ENCODE peak calls at places on chromosome 5, in nine cellular contexts. One of them, this sample, is unnamed.

GRCh38 chr5:177610131-177610769 is 10.3 kb downstream of the B4GALT7 start:
- DNase-seq in breast epithelium: no peak
- DNase-seq in SK-N-SH: no peak
- DNase-seq in stomach: no peak
- DNase-seq in transverse colon: no peak
- DNase-seq in spleen: no peak
- DNase-seq in HCT116: no peak
- DNase-seq in Panc1: no peak
- DNase-seq in K562: no peak
- DNase-seq in this sample: no peak

GRCh38 chr5:3331819-3332218 is 263.8 kb upstream of the IRX1 start:
- DNase-seq in breast epithelium: no peak
- DNase-seq in SK-N-SH: no peak
- DNase-seq in stomach: no peak
- DNase-seq in transverse colon: no peak
- DNase-seq in spleen: peak; percentile 53
- DNase-seq in HCT116: no peak
- DNase-seq in Panc1: no peak
- DNase-seq in K562: no peak
- DNase-seq in this sample: no peak

GRCh38 chr5:157915638-157916037 is 56.7 kb upstream of the CLINT1 start:
- DNase-seq in breast epithelium: peak; percentile 57
- DNase-seq in SK-N-SH: peak; percentile 72
- DNase-seq in stomach: peak; percentile 96
- DNase-seq in transverse colon: peak; percentile 70
- DNase-seq in spleen: peak; percentile 84
- DNase-seq in HCT116: no peak
- DNase-seq in Panc1: no peak
- DNase-seq in K562: no peak
- DNase-seq in this sample: peak; percentile 56

GRCh38 chr5:172179032-172179989 is 8.7 kb downstream of the STK10 start:
- DNase-seq in breast epithelium: no peak
- DNase-seq in SK-N-SH: no peak
- DNase-seq in stomach: no peak
- DNase-seq in transverse colon: peak; percentile 45
- DNase-seq in spleen: peak; percentile 82
- DNase-seq in HCT116: no peak
- DNase-seq in Panc1: no peak
- DNase-seq in K562: no peak
- DNase-seq in this sample: no peak

GRCh38 chr5:82307431-82307830 is 29.3 kb upstream of the RPS23 start:
- DNase-seq in breast epithelium: no peak
- DNase-seq in SK-N-SH: no peak
- DNase-seq in stomach: no peak
- DNase-seq in transverse colon: no peak
- DNase-seq in spleen: no peak
- DNase-seq in HCT116: no peak
- DNase-seq in Panc1: no peak
- DNase-seq in K562: no peak
- DNase-seq in this sample: no peak

GRCh38 chr5:79074641-79075040 is 5.1 kb downstream of the BHMT2 start:
- DNase-seq in breast epithelium: no peak
- DNase-seq in SK-N-SH: no peak
- DNase-seq in stomach: no peak
- DNase-seq in transverse colon: no peak
- DNase-seq in spleen: no peak
- DNase-seq in HCT116: no peak
- DNase-seq in Panc1: no peak
- DNase-seq in K562: no peak
- DNase-seq in this sample: no peak

GRCh38 chr5:72248352-72249032 is 71.5 kb downstream of the MRPS27 start:
- DNase-seq in breast epithelium: no peak
- DNase-seq in SK-N-SH: no peak
- DNase-seq in stomach: no peak
- DNase-seq in transverse colon: peak; percentile 14
- DNase-seq in spleen: no peak
- DNase-seq in HCT116: peak; percentile 71
- DNase-seq in Panc1: no peak
- DNase-seq in K562: peak; percentile 42
- DNase-seq in this sample: peak; percentile 74

GRCh38 chr5:159163027-159163699 is 46.2 kb downstream of the RNF145 start:
- DNase-seq in breast epithelium: no peak
- DNase-seq in SK-N-SH: no peak
- DNase-seq in stomach: no peak
- DNase-seq in transverse colon: no peak
- DNase-seq in spleen: no peak
- DNase-seq in HCT116: peak; percentile 32
- DNase-seq in Panc1: peak; percentile 41
- DNase-seq in K562: no peak
- DNase-seq in this sample: no peak

GRCh38 chr5:122756263-122756911 is 18.5 kb upstream of the SNX2 start:
- DNase-seq in breast epithelium: no peak
- DNase-seq in SK-N-SH: no peak
- DNase-seq in stomach: no peak
- DNase-seq in transverse colon: no peak
- DNase-seq in spleen: no peak
- DNase-seq in HCT116: no peak
- DNase-seq in Panc1: no peak
- DNase-seq in K562: no peak
- DNase-seq in this sample: no peak

GRCh38 chr5:93099902-93100347 is 481.1 kb downstream of the NR2F1-AS1 start:
- DNase-seq in breast epithelium: no peak
- DNase-seq in SK-N-SH: no peak
- DNase-seq in stomach: no peak
- DNase-seq in transverse colon: no peak
- DNase-seq in spleen: no peak
- DNase-seq in HCT116: no peak
- DNase-seq in Panc1: no peak
- DNase-seq in K562: no peak
- DNase-seq in this sample: no peak

DNA sequence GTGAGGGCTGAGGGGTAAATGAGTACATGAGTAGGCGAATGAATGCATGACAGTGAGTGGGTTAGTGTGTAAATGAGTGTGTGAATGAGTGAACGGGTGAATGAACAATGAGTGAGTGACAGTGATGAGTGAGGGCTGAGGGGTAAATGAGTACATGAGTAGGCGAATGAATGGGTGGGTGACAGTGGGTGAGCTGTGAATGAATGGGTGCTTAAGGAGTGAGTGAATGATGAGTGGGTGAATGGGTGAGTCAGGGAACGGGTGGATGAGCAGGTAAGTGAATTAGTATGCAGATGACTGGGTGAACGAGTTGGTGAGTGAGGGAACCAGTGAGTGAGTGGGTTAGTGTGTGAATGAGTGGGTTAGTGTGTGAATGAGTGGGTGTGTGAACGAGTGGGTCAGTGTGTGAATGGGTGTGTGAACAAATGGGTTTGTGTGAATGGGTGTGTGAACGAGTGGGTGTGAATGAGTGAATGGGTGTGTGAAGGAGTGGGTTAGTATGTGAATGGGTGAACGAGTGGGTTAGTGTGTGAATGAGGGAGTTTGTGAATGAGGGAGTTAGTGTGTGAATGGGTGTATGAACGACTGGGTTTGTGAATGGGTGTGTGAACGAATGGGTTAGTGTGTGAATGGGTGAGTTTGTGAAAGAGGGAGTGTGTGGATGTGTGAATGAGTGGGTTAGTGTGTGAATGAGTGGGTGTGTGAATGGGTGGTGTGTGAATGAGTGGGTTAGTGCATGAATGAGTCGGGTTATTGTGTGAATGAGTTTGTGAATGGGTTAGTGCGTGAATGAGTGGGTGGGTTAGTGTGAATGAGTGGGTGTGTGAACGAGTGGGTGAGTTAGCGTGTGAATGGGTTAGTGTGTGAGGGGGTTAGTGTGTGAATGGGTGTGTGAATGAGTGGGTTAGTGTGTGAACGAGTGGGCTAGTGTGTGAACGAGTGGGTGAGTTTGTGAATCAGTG is 32.9 kb downstream of the NKD2 start:
- DNase-seq in breast epithelium: no peak
- DNase-seq in SK-N-SH: no peak
- DNase-seq in stomach: no peak
- DNase-seq in transverse colon: no peak
- DNase-seq in spleen: no peak
- DNase-seq in HCT116: no peak
- DNase-seq in Panc1: no peak
- DNase-seq in K562: no peak
- DNase-seq in this sample: no peak
- H3K9me3 ChIP-seq in breast epithelium: no peaks in the 10 kb centered on the region
- H3K9me3 ChIP-seq in SK-N-SH: no peaks in the 10 kb centered on the region
- H3K9me3 ChIP-seq in stomach: no peaks in the 10 kb centered on the region
- H3K9me3 ChIP-seq in transverse colon: no peaks in the 10 kb centered on the region
- H3K9me3 ChIP-seq in spleen: no peaks in the 10 kb centered on the region
- H3K9me3 ChIP-seq in HCT116: peaks cover 5% of the 10 kb centered on the region
- H3K9me3 ChIP-seq in Panc1: no peaks in the 10 kb centered on the region
- H3K9me3 ChIP-seq in K562: peaks cover 3% of the 10 kb centered on the region
- H3K9me3 ChIP-seq in this sample: no peaks in the 10 kb centered on the region

GRCh38 chr5:115209279-115209678 is 39.6 kb upstream of the TRIM36 start:
- DNase-seq in breast epithelium: no peak
- DNase-seq in SK-N-SH: no peak
- DNase-seq in stomach: no peak
- DNase-seq in transverse colon: peak; percentile 36
- DNase-seq in spleen: no peak
- DNase-seq in HCT116: no peak
- DNase-seq in Panc1: no peak
- DNase-seq in K562: no peak
- DNase-seq in this sample: no peak
- TF ChIP-seq POLR2AphosphoS5 in breast epithelium: no peak
- TF ChIP-seq POLR2AphosphoS5 in SK-N-SH: no peak
- TF ChIP-seq POLR2AphosphoS5 in stomach: no peak
- TF ChIP-seq POLR2AphosphoS5 in transverse colon: no peak
- TF ChIP-seq POLR2AphosphoS5 in spleen: no peak
- TF ChIP-seq POLR2AphosphoS5 in HCT116: no peak
- TF ChIP-seq POLR2AphosphoS5 in Panc1: no peak
- TF ChIP-seq POLR2AphosphoS5 in K562: no peak
- TF ChIP-seq POLR2AphosphoS5 in this sample: no peak

DNA sequence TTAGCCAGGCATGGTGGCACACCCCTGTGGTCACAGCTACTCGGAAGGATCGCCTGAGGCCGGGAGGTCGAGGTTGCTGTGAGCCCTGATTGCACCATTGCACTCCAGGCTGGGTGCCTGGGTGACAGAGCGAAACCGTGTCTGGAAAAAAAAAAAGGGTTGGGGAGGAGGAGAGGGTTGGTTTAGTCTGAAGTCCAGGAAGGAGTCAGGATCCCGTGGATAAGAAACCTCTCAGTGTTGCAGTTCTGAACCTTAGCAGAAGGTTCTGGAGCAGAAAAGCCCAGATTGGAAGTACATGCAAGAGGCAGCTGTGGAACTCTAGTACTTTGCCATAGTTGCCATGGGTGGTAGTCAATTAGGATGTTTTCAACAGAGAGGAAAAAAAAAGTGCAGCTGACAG is 125.2 kb upstream of the CPEB4 start:
- DNase-seq in breast epithelium: no peak
- DNase-seq in SK-N-SH: no peak
- DNase-seq in stomach: no peak
- DNase-seq in transverse colon: no peak
- DNase-seq in spleen: no peak
- DNase-seq in HCT116: no peak
- DNase-seq in Panc1: no peak
- DNase-seq in K562: no peak
- DNase-seq in this sample: no peak
- H3K27ac ChIP-seq in breast epithelium: no peak overlapping the region
- H3K27ac ChIP-seq in SK-N-SH: no peak overlapping the region
- H3K27ac ChIP-seq in stomach: no peak overlapping the region
- H3K27ac ChIP-seq in transverse colon: no peak overlapping the region
- H3K27ac ChIP-seq in spleen: no peak overlapping the region
- H3K27ac ChIP-seq in HCT116: no peak overlapping the region
- H3K27ac ChIP-seq in Panc1: no peak overlapping the region
- H3K27ac ChIP-seq in K562: no peak overlapping the region
- H3K27ac ChIP-seq in this sample: no peak overlapping the region

GRCh38 chr5:179089502-179089901 is 29.3 kb downstream of the ZNF354C start:
- DNase-seq in breast epithelium: no peak
- DNase-seq in SK-N-SH: no peak
- DNase-seq in stomach: no peak
- DNase-seq in transverse colon: no peak
- DNase-seq in spleen: no peak
- DNase-seq in HCT116: no peak
- DNase-seq in Panc1: no peak
- DNase-seq in K562: no peak
- DNase-seq in this sample: no peak
- H3K9me3 ChIP-seq in breast epithelium: peaks cover 98% of the 10 kb centered on the region
- H3K9me3 ChIP-seq in SK-N-SH: peaks cover 18% of the 10 kb centered on the region
- H3K9me3 ChIP-seq in stomach: peaks cover 35% of the 10 kb centered on the region
- H3K9me3 ChIP-seq in transverse colon: peaks cover 57% of the 10 kb centered on the region
- H3K9me3 ChIP-seq in spleen: peaks cover 100% of the 10 kb centered on the region
- H3K9me3 ChIP-seq in HCT116: peaks cover 7% of the 10 kb centered on the region
- H3K9me3 ChIP-seq in Panc1: peaks cover 24% of the 10 kb centered on the region
- H3K9me3 ChIP-seq in K562: no peaks in the 10 kb centered on the region
- H3K9me3 ChIP-seq in this sample: no peaks in the 10 kb centered on the region

GRCh38 chr5:149289307-149289706 is 17.6 kb downstream of the AFAP1L1 start:
- DNase-seq in breast epithelium: no peak
- DNase-seq in SK-N-SH: no peak
- DNase-seq in stomach: no peak
- DNase-seq in transverse colon: no peak
- DNase-seq in spleen: no peak
- DNase-seq in HCT116: no peak
- DNase-seq in Panc1: no peak
- DNase-seq in K562: no peak
- DNase-seq in this sample: no peak
- TF ChIP-seq POLR2AphosphoS5 in breast epithelium: no peak
- TF ChIP-seq POLR2AphosphoS5 in SK-N-SH: no peak
- TF ChIP-seq POLR2AphosphoS5 in stomach: no peak
- TF ChIP-seq POLR2AphosphoS5 in transverse colon: no peak
- TF ChIP-seq POLR2AphosphoS5 in spleen: no peak
- TF ChIP-seq POLR2AphosphoS5 in HCT116: no peak
- TF ChIP-seq POLR2AphosphoS5 in Panc1: no peak
- TF ChIP-seq POLR2AphosphoS5 in K562: no peak
- TF ChIP-seq POLR2AphosphoS5 in this sample: no peak